ENCODE peak calls at places on chromosomes 12 and 14, in six cellular contexts. K is activated CD8-positive, alpha-beta memory T cell treated with anti-CD3 and anti-CD28 coated beads, Interleukin-2, amount 50 U/mL, for 48 hours; W is stimulated activated CD8-positive, alpha-beta memory T cell treated with anti-CD3 and anti-CD28 coated beads, Interleukin-15, amount 100 ng/mL, for 1 hour; Y is stomach; M is stimulated activated CD4-positive, alpha-beta T cell treated with anti-CD3 and anti-CD28 coated beads, TNF-alpha, amount 100 ng/mL, for 24 hours; N is DMS79. B is an unnamed sample.

GRCh38 chr14:93975791-93976476 is 436 bp downstream of the ASB2 start:
- DNase-seq in Y (no peak), W (no peak), N (no peak), K (no peak), M (no peak), B (peak)

GRCh38 chr12:85872497-85873091 is 1.5 kb upstream of the NTS start:
- DNase-seq in K (no peak), Y (no peak), M (no peak), N (no peak), W (no peak), B (no peak)

GRCh38 chr14:36580141-36580855 is 2.1 kb downstream of the NKX2-8 start:
- DNase-seq in M (no peak), K (no peak), Y (no peak), N (no peak), W (no peak), B (no peak)

GRCh38 chr14:39107624-39108023 is 4.6 kb upstream of the SEC23A start:
- DNase-seq in N (no peak), K (no peak), W (no peak), Y (no peak), M (no peak), B (no peak)

GRCh38 chr12:86091676-86092075 is 164.5 kb downstream of the MGAT4C start:
- DNase-seq in N (no peak), K (no peak), Y (no peak), W (no peak), M (no peak), B (no peak)

GRCh38 chr12:8780389-8780788 is 42.0 kb upstream of the A2ML1 start:
- DNase-seq in M (no peak), N (no peak), Y (no peak), K (no peak), W (no peak), B (no peak)

GRCh38 chr12:22282283-22282682 is 52.2 kb downstream of the ST8SIA1 start:
- DNase-seq in N (no peak), W (no peak), Y (no peak), K (no peak), M (no peak), B (no peak)

GRCh38 chr12:52395761-52396434 is 10.2 kb downstream of the KRT82 start:
- DNase-seq in K (no peak), N (no peak), M (no peak), W (no peak), Y (no peak), B (peak)

GRCh38 chr12:45388545-45388944 is 172.7 kb downstream of the ANO6 start:
- DNase-seq in M (no peak), K (no peak), W (no peak), N (no peak), Y (no peak), B (peak)

GRCh38 chr14:49641697-49642129 is 6.7 kb upstream of the DNAAF2 start:
- DNase-seq in N (no peak), Y (peak), M (no peak), W (no peak), K (no peak), B (peak)